ENCODE peak calls at places on chromosomes 4 and X, in five cellular contexts. I, B, N, C and X are unnamed samples.
A peak's percentile ranks its signal among the peaks of the same experiment; 100 is the strongest.

GRCh38 chr4:147582386-147583077 is 34.7 kb upstream of the TMEM184C start:
- DNase-seq in I (no peak), B (peak; percentile 91), N (no peak), C (no peak), X (no peak)

GRCh38 chr4:139763668-139764067 is 98.0 kb downstream of the MGST2 start:
- DNase-seq in I (no peak), B (no peak), N (no peak), C (no peak), X (no peak)

GRCh38 chrX:153423652-153424051 is 12.4 kb downstream of the ZFP92 start:
- DNase-seq in I (no peak), B (peak; percentile 20), N (no peak), C (no peak), X (peak; percentile 79)

GRCh38 chr4:147542229-147542990 is 61.5 kb downstream of the EDNRA start:
- DNase-seq in I (no peak), B (no peak), N (no peak), C (no peak), X (no peak)

GRCh38 chrX:153405426-153405825 is 4.3 kb upstream of the PNMA6E start:
- DNase-seq in I (no peak), B (no peak), N (no peak), C (no peak), X (no peak)

GRCh38 chr4:168541608-168541953 is 44.7 kb downstream of the PALLD start:
- DNase-seq in I (no peak), B (peak; percentile 55), N (no peak), C (no peak), X (no peak)

GRCh38 chr4:54695359-54696149 is 37.8 kb downstream of the KIT start:
- DNase-seq in I (no peak), B (no peak), N (no peak), C (no peak), X (no peak)

GRCh38 chr4:102169345-102169744 is 175.9 kb downstream of the SLC39A8 start:
- DNase-seq in I (peak; percentile 60), B (peak; percentile 26), N (no peak), C (no peak), X (no peak)

GRCh38 chrX:19849433-19850190 is 37.8 kb downstream of the SH3KBP1 start:
- DNase-seq in I (no peak), B (peak; percentile 29), N (no peak), C (no peak), X (no peak)

GRCh38 chrX:109940411-109940810 is 62.5 kb upstream of the TMEM164 start:
- DNase-seq in I (no peak), B (no peak), N (no peak), C (no peak), X (no peak)

GRCh38 chr4:98626350-98626749 is 32.1 kb downstream of the TSPAN5 start:
- DNase-seq in I (no peak), B (peak; percentile 93), N (peak; percentile 75), C (no peak), X (no peak)

GRCh38 chrX:71178908-71179307 is 34.3 kb downstream of the NLGN3 start:
- DNase-seq in I (peak; percentile 49), B (peak; percentile 80), N (no peak), C (peak; percentile 56), X (no peak)

GRCh38 chr4:104967034-104967401 is 179.7 kb upstream of the TET2 start:
- DNase-seq in I (no peak), B (no peak), N (no peak), C (peak; percentile 50), X (no peak)

GRCh38 chr4:184255361-184255760 is 37.7 kb upstream of the ENPP6 start:
- DNase-seq in I (no peak), B (no peak), N (no peak), C (no peak), X (no peak)

GRCh38 chrX:13044441-13044840 is at the start of gene FAM9C:
- DNase-seq in I (no peak), B (no peak), N (no peak), C (no peak), X (no peak)

GRCh38 chr4:94463771-94464170 is 12.0 kb downstream of the PDLIM5 start:
- DNase-seq in I (no peak), B (no peak), N (no peak), C (no peak), X (no peak)

GRCh38 chr4:151129801-151130200 is 30.4 kb downstream of the RPS3A start:
- DNase-seq in I (no peak), B (no peak), N (no peak), C (no peak), X (no peak)